ENCODE peak calls at places on chromosomes 6 and 20, in four cellular contexts. B, F, T and V are unnamed samples. For H3K4me1 and H3K27me3, the result is how much of the 10 kb centered on the place peaks cover.

GRCh38 chr20:45817652-45818194 is 5.3 kb downstream of the UBE2C start:
- DNase-seq in F (no peak), B (peak), T (no peak), V (no peak)

GRCh38 chr20:62120990-62121775 is 1.1 kb upstream of the LSM14B start:
- DNase-seq in F (no peak), T (peak), B (peak), V (peak)

GRCh38 chr20:2751868-2752630 is 48.4 kb downstream of the CPXM1 start:
- DNase-seq in F (peak), T (peak), B (no peak), V (no peak)

GRCh38 chr20:56944546-56944945 is 315.4 kb downstream of the TFAP2C start:
- DNase-seq in F (no peak), B (no peak), T (no peak), V (no peak)

GRCh38 chr20:36084897-36085617 is 69.5 kb upstream of the EPB41L1 start:
- DNase-seq in T (no peak), B (no peak), F (no peak), V (no peak)

GRCh38 chr6:43396408-43397149 is 27.1 kb upstream of the ZNF318 start:
- DNase-seq in F (no peak), T (no peak), B (no peak), V (no peak)

GRCh38 chr20:22586645-22587310 is 2.4 kb upstream of the FOXA2 start:
- DNase-seq in B (no peak), T (peak), F (no peak), V (peak)

GRCh38 chr6:71299541-71300470 is 11.2 kb downstream of the OGFRL1 start:
- DNase-seq in T (no peak), B (peak), F (no peak), V (no peak)

GRCh38 chr6:1575213-1576041 is 34.3 kb upstream of the FOXC1 start:
- DNase-seq in B (peak), F (no peak), T (no peak), V (no peak)

GRCh38 chr6:165301372-165302246 is 7.8 kb downstream of the C6orf118 start:
- DNase-seq in B (no peak), F (no peak), T (no peak), V (no peak)

GRCh38 chr6:167426620-167427019 is 101.7 kb downstream of the TTLL2 start:
- DNase-seq in F (no peak), B (no peak), T (no peak), V (no peak)

GRCh38 chr20:24736131-24736843 is 212.8 kb upstream of the CST7 start:
- DNase-seq in B (peak), T (no peak), F (no peak), V (no peak)

GRCh38 chr6:170011233-170012142 is 260.1 kb downstream of the ERMARD start:
- DNase-seq in T (peak), F (no peak), B (no peak), V (peak)

GRCh38 chr20:38471987-38472512 is 593 bp upstream of the RALGAPB start:
- DNase-seq in F (no peak), B (no peak), T (no peak), V (no peak)

GRCh38 chr20:60058869-60059268 is 100.6 kb downstream of the CDH26 start:
- DNase-seq in T (no peak), F (no peak), B (no peak), V (peak)

GRCh38 chr20:17859616-17860232 is 108.9 kb downstream of the SNX5 start:
- DNase-seq in F (peak), T (no peak), B (no peak), V (peak)

GRCh38 chr6:125245523-125246264 is 56.1 kb downstream of the HDDC2 start:
- DNase-seq in B (no peak), F (no peak), T (no peak), V (no peak)

GRCh38 chr6:131687022-131687421 is 14.2 kb downstream of the OR2A4 start:
- DNase-seq in T (no peak), B (peak), F (no peak), V (no peak)

GRCh38 chr6:40036186-40036585 is 101.9 kb upstream of the MOCS1 start:
- DNase-seq in T (no peak), F (no peak), B (no peak), V (no peak)

GRCh38 chr6:169099411-169100202 is 154.0 kb downstream of the THBS2 start:
- DNase-seq in B (peak), F (no peak), T (peak), V (no peak)

GRCh38 chr6:42394151-42394550 is 57.6 kb downstream of the TRERF1 start:
- DNase-seq in T (no peak), F (no peak), B (no peak), V (no peak)
- H3K4me1 ChIP-seq in T (under half), F (under half), B (under half), V (under half)

DNA sequence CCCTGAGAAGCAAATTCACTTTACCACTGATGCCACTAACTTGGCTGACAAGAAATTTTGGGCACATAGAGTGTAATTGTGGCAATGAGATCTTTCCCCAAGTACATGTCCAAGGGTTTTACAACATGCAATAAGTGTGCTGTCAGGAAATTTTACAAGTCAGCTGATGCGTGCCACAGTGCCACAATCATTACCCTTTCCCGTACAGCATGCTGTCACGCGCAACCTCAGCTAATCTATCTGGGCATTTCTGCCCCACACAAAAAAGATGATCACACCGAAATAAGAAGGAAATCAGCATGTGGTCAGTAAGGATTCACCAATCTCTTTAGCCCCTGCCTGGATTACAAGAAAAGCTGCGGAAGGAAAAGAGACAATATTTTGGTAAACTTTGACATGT is 163.6 kb upstream of the PREP start:
- DNase-seq in B (no peak), F (no peak), T (no peak), V (no peak)
- H3K27me3 ChIP-seq in B (under half), F (under half), T (under half), V (under half)

GRCh38 chr6:37049735-37049989 is 44.2 kb downstream of the FGD2 start:
- DNase-seq in T (no peak), F (no peak), B (no peak), V (peak)
- H3K4me1 ChIP-seq in T (under half), F (under half), B (under half), V (under half)

GRCh38 chr6:46222286-46222685 is 51.5 kb upstream of the ENPP5 start:
- DNase-seq in B (no peak), T (no peak), F (no peak), V (no peak)

GRCh38 chr6:46219661-46220060 is 48.9 kb upstream of the ENPP5 start:
- DNase-seq in B (no peak), F (no peak), T (no peak), V (no peak)

GRCh38 chr6:46218457-46218856 is 47.7 kb upstream of the ENPP5 start:
- DNase-seq in T (no peak), F (no peak), B (no peak), V (no peak)

GRCh38 chr6:46221221-46221793 is 50.5 kb upstream of the ENPP5 start:
- DNase-seq in T (peak), F (no peak), B (peak), V (no peak)

DNA sequence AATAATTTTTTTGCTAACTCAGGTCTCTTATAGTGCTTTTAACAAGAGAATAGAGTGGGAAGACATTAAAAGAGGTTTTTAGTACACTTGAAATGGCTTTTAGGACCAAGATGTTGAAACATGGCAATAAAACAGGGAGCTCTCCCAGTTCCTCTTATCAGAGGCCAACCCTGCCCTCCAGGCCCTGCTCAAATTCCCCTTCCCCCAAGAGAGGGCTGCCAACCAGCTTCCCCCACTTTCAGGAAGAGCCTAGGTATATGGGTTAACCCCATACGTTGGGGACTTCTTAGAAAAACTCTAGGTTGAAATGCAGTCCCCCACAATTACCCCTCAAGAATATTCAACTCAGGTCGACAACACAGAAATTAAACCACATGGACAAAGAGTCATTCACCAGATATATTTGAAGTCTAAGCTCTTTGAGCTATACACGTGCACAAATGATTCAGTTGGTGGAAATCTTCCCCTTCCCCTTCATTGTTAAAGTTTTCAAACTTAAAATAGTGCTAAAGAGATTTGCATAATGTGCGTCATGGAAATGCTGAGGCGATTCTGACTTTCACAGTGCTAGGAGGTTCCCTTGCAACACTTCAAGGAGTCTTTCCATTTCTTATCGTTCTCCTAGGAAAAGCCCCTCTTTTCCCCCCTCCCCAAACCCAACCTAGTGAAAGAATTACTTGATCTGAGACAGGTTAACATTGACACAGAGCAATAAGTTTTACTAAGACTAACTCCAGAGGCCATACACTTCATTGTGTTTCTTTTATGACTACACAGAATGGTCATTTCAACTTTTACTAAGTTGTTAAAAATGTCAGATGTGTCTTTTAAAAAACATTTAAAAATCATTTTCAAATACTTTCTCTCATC is 49.8 kb upstream of the ENPP5 start:
- DNase-seq in T (no peak), B (no peak), F (no peak), V (no peak)
- H3K27me3 ChIP-seq in T (under half), B (under half), F (under half), V (under half)

DNA sequence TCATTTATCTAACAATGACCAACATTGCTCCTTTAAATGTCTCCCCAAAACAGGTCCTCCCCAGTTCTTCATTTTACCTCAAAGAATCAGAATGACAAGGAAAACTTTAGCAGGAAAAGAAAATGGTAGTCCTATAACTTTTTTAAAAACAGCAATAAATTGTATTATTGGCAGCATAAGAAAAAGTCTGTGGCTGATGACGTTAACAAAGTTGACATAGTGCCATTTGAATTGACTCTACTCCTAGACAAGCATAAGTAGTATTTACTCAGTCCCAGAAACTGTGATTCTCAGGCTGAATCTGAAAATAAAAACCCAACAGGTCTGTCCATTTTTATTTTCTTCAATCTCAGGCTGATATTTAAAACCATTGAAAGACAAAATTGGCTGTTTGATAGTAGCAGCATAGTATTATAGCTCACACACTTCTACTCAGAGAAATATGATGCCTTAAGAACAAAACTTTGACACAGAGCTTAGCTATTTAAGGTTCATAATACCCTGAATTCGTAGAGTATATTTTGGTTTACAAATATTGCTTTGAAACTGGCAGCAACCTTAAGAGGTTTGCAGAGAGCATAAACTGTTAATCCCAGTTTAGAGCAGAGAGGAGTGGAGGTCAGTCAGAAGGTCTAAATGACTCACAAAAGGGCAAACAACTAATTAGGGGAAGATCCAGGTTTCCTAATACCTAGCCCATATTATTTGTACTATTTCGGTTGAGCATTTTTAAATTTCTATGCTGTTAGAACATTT is 35.0 kb upstream of the TENT5A start:
- DNase-seq in T (no peak), F (no peak), B (peak), V (no peak)
- H3K4me1 ChIP-seq in T (under half), F (under half), B (under half), V (under half)

DNA sequence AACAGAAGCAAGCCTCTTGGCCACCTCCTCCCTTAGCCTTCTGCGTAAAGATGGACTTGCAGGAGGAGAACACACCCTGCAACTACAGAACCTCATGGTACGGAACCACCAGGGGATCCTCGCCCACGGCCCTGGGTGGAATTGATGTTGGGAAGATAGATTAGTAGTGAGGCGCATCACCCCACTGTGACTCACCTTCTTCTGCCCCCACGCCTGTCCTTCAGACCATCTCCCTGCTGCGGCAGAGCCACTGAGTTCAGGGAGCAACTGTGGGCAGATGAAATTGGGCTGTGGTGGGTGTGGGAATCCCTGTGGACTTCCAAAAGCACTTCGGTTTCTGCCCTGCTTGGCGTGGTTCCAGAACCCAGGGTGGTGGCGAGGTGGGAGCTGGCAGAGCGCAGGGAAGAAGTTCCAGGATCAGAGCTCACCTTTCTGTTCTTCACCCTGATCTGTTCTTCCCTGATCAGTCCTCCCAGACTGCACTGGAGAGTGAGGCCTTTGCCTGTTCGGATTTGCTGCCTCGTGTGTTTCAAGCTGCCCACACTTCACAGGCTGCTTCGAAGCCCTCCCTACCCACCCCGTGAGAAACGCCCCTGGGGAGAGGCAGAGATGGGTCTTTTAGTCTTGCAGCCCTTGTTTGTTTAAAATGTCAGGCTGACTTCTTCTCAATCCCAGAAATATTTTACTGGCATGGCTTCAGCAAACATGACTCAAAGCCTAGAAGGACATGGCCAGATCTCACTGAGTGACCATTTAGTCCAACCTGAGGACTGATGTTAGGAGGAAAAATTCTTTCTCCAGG is 92.8 kb upstream of the MLN start:
- DNase-seq in B (peak), F (no peak), T (no peak), V (no peak)
- H3K27me3 ChIP-seq in B (half or more), F (under half), T (under half), V (under half)

GRCh38 chr6:322940-323729 is 30.8 kb downstream of the DUSP22 start:
- DNase-seq in T (no peak), B (no peak), F (peak), V (no peak)

GRCh38 chr6:322205-322930 is 30.1 kb downstream of the DUSP22 start:
- DNase-seq in T (no peak), B (no peak), F (no peak), V (no peak)

GRCh38 chr6:324116-324728 is 31.9 kb downstream of the DUSP22 start:
- DNase-seq in B (no peak), T (no peak), F (peak), V (peak)

GRCh38 chr6:324729-325125 is 32.4 kb downstream of the DUSP22 start:
- DNase-seq in B (no peak), F (peak), T (peak), V (peak)

DNA sequence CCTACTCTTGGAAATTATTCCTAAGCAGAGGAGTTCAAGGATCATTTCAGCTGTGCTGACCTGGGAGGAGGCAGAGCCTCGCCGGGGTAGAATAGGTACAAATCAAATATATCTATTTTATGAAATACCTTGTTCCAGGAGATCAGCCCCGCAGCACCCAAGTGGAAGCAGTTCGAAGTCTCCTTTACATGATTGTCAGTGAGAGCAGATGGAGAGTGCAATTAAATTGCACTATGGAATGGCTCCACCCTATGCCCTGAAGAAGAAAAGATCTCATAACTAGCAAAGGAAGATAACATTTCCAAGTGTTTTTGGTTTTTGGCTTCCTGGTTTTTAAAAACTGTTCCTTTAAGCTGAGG is 31.4 kb downstream of the DUSP22 start:
- DNase-seq in T (no peak), B (no peak), F (no peak), V (no peak)
- H3K4me1 ChIP-seq in T (under half), B (under half), F (under half), V (under half)